ENCODE peak calls at places on chromosomes 16 and 17, in five cellular contexts. M, O, B, V and S are unnamed samples. For H3K36me3, the result is how much of the 10 kb centered on the place peaks cover.

GRCh38 chr16:27228621-27229501 is 25.5 kb downstream of the KDM8 start:
- DNase-seq in M (peak), O (no peak), B (no peak), V (peak), S (no peak)

GRCh38 chr17:50134206-50135110 is 4.5 kb upstream of the SAMD14 start:
- DNase-seq in M (no peak), O (no peak), B (no peak), V (no peak), S (no peak)

GRCh38 chr17:77872714-77873517 is 85.6 kb upstream of the TNRC6C start:
- DNase-seq in M (no peak), O (no peak), B (no peak), V (no peak), S (no peak)

GRCh38 chr17:73211745-73212144 is 18.9 kb downstream of the COG1 start:
- DNase-seq in M (no peak), O (peak), B (no peak), V (no peak), S (no peak)

GRCh38 chr17:71003736-71004135 is 834.4 kb downstream of the KCNJ2 start:
- DNase-seq in M (no peak), O (no peak), B (no peak), V (no peak), S (no peak)

GRCh38 chr16:54145881-54146280 is 140.7 kb downstream of the IRX3 start:
- DNase-seq in M (no peak), O (no peak), B (no peak), V (no peak), S (no peak)

GRCh38 chr17:57523926-57524634 is 221.0 kb downstream of the CCDC182 start:
- DNase-seq in M (no peak), O (no peak), B (peak), V (no peak), S (no peak)

GRCh38 chr16:85720319-85720637 is 30.6 kb downstream of the C16orf74 start:
- DNase-seq in M (peak), O (no peak), B (no peak), V (peak), S (no peak)

GRCh38 chr16:1602285-1602684 is 9.6 kb downstream of the IFT140 start:
- DNase-seq in M (no peak), O (no peak), B (no peak), V (no peak), S (no peak)

GRCh38 chr17:81004336-81005015 is 12.8 kb downstream of the CHMP6 start:
- DNase-seq in M (peak), O (no peak), B (no peak), V (no peak), S (no peak)

GRCh38 chr16:6132121-6132520 is 1034.5 kb upstream of the EEF2KMT start:
- DNase-seq in M (no peak), O (no peak), B (no peak), V (peak), S (no peak)

GRCh38 chr16:58009856-58010416 is 8.7 kb downstream of the USB1 start:
- DNase-seq in M (peak), O (no peak), B (no peak), V (no peak), S (no peak)

GRCh38 chr16:47461598-47462266 is 601 bp downstream of the PHKB start:
- DNase-seq in M (no peak), O (no peak), B (no peak), V (peak), S (no peak)

GRCh38 chr17:31878703-31879073 is 19.6 kb upstream of the COPRS start:
- DNase-seq in M (no peak), O (no peak), B (no peak), V (no peak), S (no peak)

GRCh38 chr16:17503331-17503730 is 32.6 kb upstream of the XYLT1 start:
- DNase-seq in M (no peak), O (no peak), B (no peak), V (no peak), S (no peak)

GRCh38 chr16:67030221-67030962 is 1.4 kb downstream of the CBFB start:
- DNase-seq in M (no peak), O (no peak), B (no peak), V (no peak), S (no peak)

GRCh38 chr16:56657555-56658430 is at the start of gene MT1F:
- DNase-seq in M (peak), O (no peak), B (no peak), V (peak), S (no peak)

GRCh38 chr16:66619534-66620418 is 15.3 kb downstream of the CMTM3 start:
- DNase-seq in M (no peak), O (no peak), B (no peak), V (no peak), S (peak)

GRCh38 chr17:29956225-29956624 is 14.8 kb downstream of the EFCAB5 start:
- DNase-seq in M (no peak), O (no peak), B (no peak), V (no peak), S (no peak)

GRCh38 chr17:30482555-30482954 is 5.3 kb downstream of the GOSR1 start:
- DNase-seq in M (no peak), O (no peak), B (no peak), V (no peak), S (no peak)

GRCh38 chr17:8948462-8948861 is 17.0 kb downstream of the PIK3R5 start:
- DNase-seq in M (no peak), O (no peak), B (no peak), V (no peak), S (no peak)

GRCh38 chr16:10408824-10409381 is 23.0 kb downstream of the ATF7IP2 start:
- DNase-seq in M (no peak), O (no peak), B (no peak), V (no peak), S (no peak)

GRCh38 chr17:34259151-34259550 is 4.1 kb downstream of the CCL2 start:
- DNase-seq in M (no peak), O (no peak), B (no peak), V (no peak), S (no peak)

GRCh38 chr16:72400257-72401078 is 228.5 kb upstream of the PMFBP1 start:
- DNase-seq in M (no peak), O (no peak), B (no peak), V (peak), S (peak)

GRCh38 chr17:19415311-19415710 is 4.3 kb downstream of the RNF112 start:
- DNase-seq in M (no peak), O (no peak), B (no peak), V (no peak), S (no peak)

GRCh38 chr17:4712526-4712925 is 2.1 kb downstream of the ARRB2 start:
- DNase-seq in M (no peak), O (no peak), B (no peak), V (peak), S (no peak)
- H3K27ac ChIP-seq in M (peak), O (peak), B (no peak), V (peak), S (no peak)

DNA sequence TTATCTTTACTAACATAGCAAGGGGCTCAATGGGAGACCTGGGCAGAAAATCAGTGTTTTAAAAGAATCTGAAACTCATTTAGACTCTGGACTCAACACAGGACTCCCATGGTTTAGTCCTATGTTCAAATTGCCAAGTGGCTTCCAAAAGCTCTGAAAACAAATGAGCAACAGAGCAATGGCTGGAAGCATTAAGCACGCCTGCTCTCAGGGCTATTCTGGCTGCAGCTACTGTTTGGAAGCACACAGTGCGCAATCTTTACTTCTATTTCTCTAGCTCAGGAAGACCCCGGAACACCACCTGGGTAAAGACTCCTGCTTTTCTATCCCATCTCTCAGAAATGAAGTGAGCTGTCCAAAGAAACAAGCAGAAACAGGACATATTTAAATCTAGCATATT is 162.1 kb downstream of the AATF start:
- DNase-seq in M (no peak), O (no peak), B (no peak), V (no peak), S (no peak)
- H3K36me3 ChIP-seq in M (under half), O (under half), B (under half), V (under half), S (under half)

DNA sequence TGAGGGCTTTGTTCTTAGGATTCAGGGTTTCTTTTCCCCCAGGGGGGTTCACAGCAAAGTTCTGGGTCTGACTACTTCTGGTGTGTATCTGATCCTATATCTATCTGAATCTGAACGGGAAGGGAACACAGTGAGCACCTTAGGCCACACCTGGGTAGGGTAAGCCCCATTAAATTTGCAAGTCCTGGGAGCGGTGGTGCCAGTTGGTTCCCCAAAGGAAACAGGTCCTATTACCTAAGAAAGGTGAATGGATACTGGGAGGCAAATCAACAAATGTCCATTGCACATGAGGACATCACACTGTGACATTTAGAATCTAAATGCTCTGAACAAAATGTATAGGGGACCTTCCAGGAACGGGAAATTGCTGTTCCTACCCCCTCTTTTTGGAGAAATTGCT is 54.6 kb downstream of the BMERB1 start:
- DNase-seq in M (no peak), O (no peak), B (no peak), V (no peak), S (no peak)
- H3K27ac ChIP-seq in M (peak), O (no peak), B (peak), V (no peak), S (no peak)

GRCh38 chr17:45243750-45244149 is 18.1 kb downstream of the SPATA32 start:
- DNase-seq in M (peak), O (no peak), B (no peak), V (peak), S (no peak)
- H3K36me3 ChIP-seq in M (under half), O (half or more), B (under half), V (under half), S (under half)

GRCh38 chr17:38724337-38724988 is 5.7 kb upstream of the CISD3 start:
- DNase-seq in M (peak), O (no peak), B (no peak), V (no peak), S (no peak)

GRCh38 chr17:38728290-38728831 is 1.8 kb upstream of the CISD3 start:
- DNase-seq in M (no peak), O (no peak), B (no peak), V (peak), S (no peak)

GRCh38 chr17:38721802-38722201 is 8.3 kb upstream of the CISD3 start:
- DNase-seq in M (no peak), O (no peak), B (no peak), V (no peak), S (no peak)

GRCh38 chr17:38727661-38728220 is 2.4 kb upstream of the CISD3 start:
- DNase-seq in M (no peak), O (no peak), B (no peak), V (no peak), S (no peak)

DNA sequence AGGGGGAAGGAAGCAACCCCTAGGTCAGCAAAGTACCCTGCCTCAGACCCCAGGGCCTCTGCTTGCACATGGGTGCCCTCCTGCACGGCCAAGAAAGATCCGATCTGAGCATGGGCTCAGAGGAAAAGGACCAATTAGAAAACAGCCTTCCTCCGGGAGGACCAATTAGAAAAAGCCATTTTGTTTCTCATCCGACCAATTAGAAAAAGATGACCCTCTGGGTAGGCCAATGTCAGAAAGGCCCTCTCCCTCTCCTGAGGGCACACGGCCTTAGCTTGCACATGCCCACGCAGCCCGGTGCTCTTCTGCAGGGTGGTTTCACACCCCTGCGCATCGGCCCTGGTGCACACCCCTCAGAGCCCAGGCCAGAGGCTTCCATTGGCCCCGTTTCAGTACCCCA is 5.1 kb upstream of the CISD3 start:
- DNase-seq in M (no peak), O (no peak), B (no peak), V (no peak), S (no peak)
- H3K27ac ChIP-seq in M (peak), O (peak), B (no peak), V (no peak), S (no peak)

DNA sequence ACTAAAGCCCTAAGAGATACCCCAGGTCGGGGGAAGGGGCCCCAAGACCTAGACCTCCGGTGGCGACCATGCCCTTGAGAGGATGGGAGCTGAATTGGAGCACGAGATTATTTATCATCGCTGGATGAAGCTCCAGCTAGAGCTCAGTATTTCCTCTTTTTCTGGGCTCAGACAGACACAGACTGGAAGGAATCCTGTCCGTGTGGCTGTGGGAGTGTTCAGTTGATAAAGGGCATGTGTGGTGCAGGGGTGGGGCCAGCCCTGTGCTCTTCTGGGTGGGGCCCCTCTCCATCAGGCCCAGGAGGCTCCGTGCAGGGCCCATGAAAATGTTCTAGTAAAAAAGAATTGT is 6.3 kb upstream of the CBX4 start:
- DNase-seq in M (peak), O (no peak), B (no peak), V (peak), S (no peak)
- H3K36me3 ChIP-seq in M (under half), O (under half), B (under half), V (under half), S (under half)

DNA sequence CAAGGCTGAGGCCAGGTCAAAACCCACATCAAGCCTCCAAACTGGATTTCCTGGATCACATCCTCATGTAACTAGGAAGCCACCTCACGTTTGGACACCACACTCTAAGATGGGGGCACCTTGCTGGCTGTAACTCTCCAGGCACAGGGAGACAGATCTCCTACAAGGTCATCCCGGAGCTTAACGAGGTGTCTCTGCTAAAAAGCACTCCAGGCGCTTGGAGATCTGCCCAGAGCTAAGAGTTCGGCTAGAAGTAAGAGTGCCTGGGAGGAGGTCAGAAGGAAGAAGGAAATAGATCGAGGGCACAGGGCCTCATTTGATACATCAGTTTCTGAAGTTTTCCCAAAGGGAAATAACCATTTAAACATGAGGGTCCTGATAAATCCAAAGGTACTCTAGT is 15.9 kb downstream of the PSMB3 start:
- DNase-seq in M (no peak), O (no peak), B (no peak), V (no peak), S (no peak)
- H3K27ac ChIP-seq in M (no peak), O (no peak), B (no peak), V (no peak), S (peak)

GRCh38 chr17:6627019-6627418 is 13.5 kb downstream of the KIAA0753 start:
- DNase-seq in M (no peak), O (no peak), B (no peak), V (no peak), S (no peak)
- H3K36me3 ChIP-seq in M (under half), O (under half), B (under half), V (under half), S (half or more)